ENCODE peak calls at places on chromosomes 4 and X, in eight cellular contexts. H is endodermal cell; F is neural progenitor cell; G is PC-3; E is sigmoid colon; N is WERI-Rb-1; A is CD4-positive, CD25-positive, alpha-beta regulatory T cell; M is cardiac muscle cell. W is an unnamed sample. For H3K9me3 and H3K27me3, the result is how much of the 10 kb centered on the place peaks cover.

GRCh38 chr4:47533689-47534347 is 48.7 kb downstream of the ATP10D start:
- DNase-seq in H (no peak), F (no peak), G (no peak), E (no peak), N (no peak), A (no peak), M (no peak), W (no peak)

GRCh38 chr4:39539026-39539690 is 11.9 kb upstream of the UGDH start:
- DNase-seq in H (no peak), F (no peak), G (peak), E (no peak), N (no peak), A (no peak), M (no peak), W (no peak)

GRCh38 chr4:128163177-128164117 is 102.3 kb downstream of the LARP1B start:
- DNase-seq in H (peak), F (no peak), G (peak), E (no peak), N (no peak), A (no peak), M (peak), W (no peak)

GRCh38 chrX:13252726-13253125 is 67.1 kb downstream of the ATXN3L start:
- DNase-seq in H (no peak), F (no peak), G (no peak), E (no peak), N (no peak), A (no peak), M (no peak), W (no peak)

GRCh38 chrX:48835524-48836329 is at the start of gene PCSK1N:
- DNase-seq in H (peak), F (peak), G (peak), E (no peak), N (peak), A (peak), M (no peak), W (no peak)

GRCh38 chr4:123826896-123827295 is 430.3 kb downstream of the SPRY1 start:
- DNase-seq in H (no peak), F (no peak), G (peak), E (no peak), N (no peak), A (no peak), M (peak), W (no peak)

GRCh38 chrX:153628665-153629064 is 18.3 kb upstream of the DUSP9 start:
- DNase-seq in H (peak), F (no peak), G (no peak), E (peak), N (peak), A (no peak), M (no peak), W (no peak)

GRCh38 chr4:156764846-156765245 is 206.8 kb downstream of the PDGFC start:
- DNase-seq in H (no peak), F (no peak), G (no peak), E (no peak), N (no peak), A (no peak), M (peak), W (no peak)

GRCh38 chr4:47690611-47691010 is 147.3 kb downstream of the CORIN start:
- DNase-seq in H (no peak), F (no peak), G (no peak), E (no peak), N (no peak), A (no peak), M (no peak), W (no peak)

GRCh38 chr4:142480244-142480643 is 365.9 kb downstream of the INPP4B start:
- DNase-seq in H (no peak), F (no peak), G (peak), E (no peak), N (no peak), A (no peak), M (peak), W (no peak)

GRCh38 chr4:155946486-155946885 is 7.2 kb downstream of the CTSO start:
- DNase-seq in H (no peak), F (no peak), G (no peak), E (no peak), N (no peak), A (no peak), M (no peak), W (no peak)

GRCh38 chrX:29090811-29091210 is 503.6 kb downstream of the IL1RAPL1 start:
- DNase-seq in H (no peak), F (peak), G (peak), E (no peak), N (no peak), A (no peak), M (peak), W (no peak)

GRCh38 chrX:153902388-153902787 is 2.1 kb upstream of the AVPR2 start:
- DNase-seq in H (peak), F (no peak), G (peak), E (no peak), N (no peak), A (no peak), M (no peak), W (no peak)

GRCh38 chr4:66736593-66736992 is 808.7 kb downstream of the CENPC start:
- DNase-seq in H (no peak), F (peak), G (no peak), E (no peak), N (no peak), A (no peak), M (peak), W (no peak)

GRCh38 chrX:68650491-68650890 is 3.0 kb downstream of the STARD8 start:
- DNase-seq in H (no peak), F (no peak), G (peak), E (no peak), N (no peak), A (no peak), M (no peak), W (no peak)

GRCh38 chrX:40570346-40571093 is 10.2 kb upstream of the ATP6AP2 start:
- DNase-seq in H (peak), F (no peak), G (no peak), E (no peak), N (no peak), A (no peak), M (peak), W (no peak)

GRCh38 chrX:150547511-150548115 is 20.8 kb upstream of the MTM1 start:
- DNase-seq in H (peak), F (peak), G (no peak), E (peak), N (peak), A (no peak), M (peak), W (no peak)

GRCh38 chr4:24515698-24516097 is 68.7 kb downstream of the DHX15 start:
- DNase-seq in H (peak), F (no peak), G (no peak), E (no peak), N (no peak), A (no peak), M (no peak), W (no peak)

GRCh38 chr4:139222215-139222614 is 45.2 kb upstream of the ELF2 start:
- DNase-seq in H (no peak), F (no peak), G (no peak), E (no peak), N (no peak), A (no peak), M (no peak), W (no peak)

GRCh38 chrX:19865567-19866363 is 21.6 kb downstream of the SH3KBP1 start:
- DNase-seq in H (no peak), F (no peak), G (no peak), E (no peak), N (peak), A (no peak), M (no peak), W (no peak)

GRCh38 chr4:156347412-156348075 is 393.9 kb upstream of the CTSO start:
- DNase-seq in H (peak), F (no peak), G (peak), E (no peak), N (no peak), A (no peak), M (peak), W (no peak)

GRCh38 chrX:106905064-106905708 is 2.0 kb upstream of the RIPPLY1 start:
- DNase-seq in H (no peak), F (no peak), G (no peak), E (no peak), N (no peak), A (no peak), M (no peak), W (no peak)

GRCh38 chr4:140330311-140330900 is 43.0 kb upstream of the SCOC start:
- DNase-seq in H (no peak), F (peak), G (peak), E (no peak), N (no peak), A (no peak), M (peak), W (no peak)

GRCh38 chr4:992297-993110 is 700 bp downstream of the SLC26A1 start:
- DNase-seq in H (no peak), F (no peak), G (peak), E (no peak), N (no peak), A (no peak), M (no peak), W (no peak)

GRCh38 chrX:66000628-66001275 is 39.1 kb downstream of the VSIG4 start:
- DNase-seq in H (no peak), F (no peak), G (no peak), E (no peak), N (no peak), A (no peak), M (no peak), W (no peak)

GRCh38 chrX:66000178-66000577 is 39.7 kb downstream of the VSIG4 start:
- DNase-seq in H (no peak), F (no peak), G (no peak), E (no peak), N (no peak), A (no peak), M (no peak), W (no peak)

GRCh38 chrX:65999029-65999562 is 40.8 kb downstream of the VSIG4 start:
- DNase-seq in H (no peak), F (no peak), G (no peak), E (no peak), N (no peak), A (no peak), M (no peak), W (no peak)

GRCh38 chrX:65999563-66000148 is 40.2 kb downstream of the VSIG4 start:
- DNase-seq in H (no peak), F (no peak), G (no peak), E (no peak), N (no peak), A (no peak), M (no peak), W (no peak)

GRCh38 chrX:65997978-65998717 is 41.7 kb downstream of the VSIG4 start:
- DNase-seq in H (no peak), F (no peak), G (no peak), E (no peak), N (no peak), A (no peak), M (no peak), W (no peak)
- H3K9me3 ChIP-seq in H (under half), F (under half), G (under half), E (under half), N (under half), A (under half), M (under half), W (under half)

GRCh38 chrX:130696542-130696941 is 206.5 kb downstream of the ENOX2 start:
- DNase-seq in H (no peak), F (no peak), G (no peak), E (no peak), N (no peak), A (no peak), M (no peak), W (no peak)
- H3K27me3 ChIP-seq in H (under half), F (under half), G (under half), E (under half), N (under half), A (under half), M (under half), W (under half)

GRCh38 chr4:26874110-26874509 is 13.5 kb downstream of the STIM2 start:
- DNase-seq in H (peak), F (no peak), G (no peak), E (no peak), N (no peak), A (no peak), M (no peak), W (no peak)

GRCh38 chr4:26877417-26877816 is 16.8 kb downstream of the STIM2 start:
- DNase-seq in H (no peak), F (no peak), G (no peak), E (no peak), N (no peak), A (no peak), M (no peak), W (no peak)

GRCh38 chr4:26877946-26878345 is 17.3 kb downstream of the STIM2 start:
- DNase-seq in H (no peak), F (no peak), G (no peak), E (no peak), N (no peak), A (no peak), M (no peak), W (no peak)

GRCh38 chr4:26879805-26880204 is 19.2 kb downstream of the STIM2 start:
- DNase-seq in H (no peak), F (no peak), G (no peak), E (no peak), N (no peak), A (no peak), M (peak), W (no peak)

DNA sequence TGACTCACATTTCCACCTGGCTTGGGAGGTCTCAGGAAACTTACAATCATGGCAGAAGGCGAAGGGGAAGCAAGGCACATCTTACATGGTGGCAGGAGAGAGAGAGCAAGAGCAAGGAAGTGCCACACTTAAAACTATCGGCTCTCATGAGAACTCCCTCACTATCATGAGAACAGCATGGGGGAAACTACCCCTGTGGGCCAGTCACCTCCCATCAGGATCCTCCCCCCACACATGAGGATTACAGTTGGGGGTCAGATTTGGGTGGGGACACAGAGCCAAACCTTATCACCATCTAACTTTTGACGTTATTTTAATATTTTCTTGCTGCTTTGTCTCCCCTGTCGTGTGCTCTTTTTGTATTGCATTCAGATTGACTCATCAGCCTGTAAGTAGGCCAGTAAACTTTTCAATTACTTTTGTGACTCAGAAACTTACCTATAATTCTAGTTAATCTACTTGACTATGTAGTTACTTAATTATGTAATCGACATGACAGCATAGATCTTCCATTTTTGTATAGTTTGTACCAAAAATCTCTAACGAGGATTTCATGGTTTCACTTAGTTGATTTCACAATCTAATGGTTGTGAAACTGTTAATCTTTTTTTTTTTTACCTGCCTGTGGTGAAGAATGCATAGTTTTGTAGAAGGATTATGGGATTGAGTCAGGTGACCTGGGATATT is 18.2 kb downstream of the STIM2 start:
- DNase-seq in H (no peak), F (no peak), G (peak), E (no peak), N (no peak), A (no peak), M (peak), W (no peak)
- H3K9me3 ChIP-seq in H (under half), F (under half), G (under half), E (under half), N (under half), A (under half), M (under half), W (under half)

DNA sequence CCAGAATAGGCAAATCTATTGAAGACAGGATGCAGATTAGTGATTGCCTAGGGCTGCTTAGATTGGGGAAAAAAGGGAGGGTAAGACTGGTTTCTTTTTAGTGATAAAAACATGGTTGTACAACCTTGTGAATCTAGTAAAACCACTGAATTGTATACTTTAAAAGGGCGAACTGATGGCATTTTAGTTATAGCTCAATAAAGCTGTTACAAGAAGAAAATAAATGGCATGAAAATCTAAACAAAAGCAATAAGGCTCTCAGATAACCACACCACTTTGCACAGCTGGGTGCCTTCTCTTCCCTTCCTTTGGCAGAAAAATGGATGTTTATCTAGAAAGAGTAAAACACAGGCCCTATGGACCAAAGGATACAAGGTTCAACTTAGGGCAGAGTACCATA is 69.6 kb downstream of the F9 start:
- DNase-seq in H (no peak), F (no peak), G (no peak), E (no peak), N (no peak), A (no peak), M (no peak), W (no peak)
- H3K27me3 ChIP-seq in H (under half), F (under half), G (under half), E (under half), N (under half), A (under half), M (under half), W (under half)

W was measured in RWPE2.